ENCODE peak calls at places on chromosomes 3 and 15, in six cellular contexts. B is GM12891; M is activated T-helper 1 cell treated with anti-CD3 and anti-CD28 coated beads, Interleukin-2, amount 50 U/mL, for 16 hours; E is kidney; I is mammary epithelial cell; O is substantia nigra. R is an unnamed sample.

GRCh38 chr15:32993285-32993684 is 201.2 kb downstream of the FMN1 start:
- DNase-seq in M (no peak), B (no peak), I (no peak), O (no peak), E (no peak), R (no peak)

GRCh38 chr15:96160269-96160668 is 170.2 kb upstream of the NR2F2 start:
- DNase-seq in M (no peak), B (no peak), O (no peak), E (peak), I (no peak), R (no peak)

GRCh38 chr3:46987485-46988401 is 8.3 kb downstream of the NBEAL2 start:
- DNase-seq in I (peak), O (no peak), M (peak), E (peak), B (peak), R (peak)

GRCh38 chr3:45124379-45124778 is 21.8 kb downstream of the CDCP1 start:
- DNase-seq in I (peak), M (no peak), B (no peak), O (no peak), E (no peak), R (peak)

GRCh38 chr3:149575213-149575961 is 82.4 kb downstream of the WWTR1 start:
- DNase-seq in E (no peak), B (no peak), O (no peak), M (no peak), I (peak), R (no peak)

GRCh38 chr3:109927161-109927560 is 589.8 kb upstream of the DPPA4 start:
- DNase-seq in O (no peak), I (peak), B (no peak), E (no peak), M (no peak), R (no peak)

GRCh38 chr15:70064441-70064840 is 33.3 kb downstream of the TLE3 start:
- DNase-seq in I (no peak), E (no peak), M (no peak), O (no peak), B (no peak), R (no peak)

GRCh38 chr3:172749201-172749965 is 1.1 kb upstream of the ECT2 start:
- DNase-seq in O (no peak), M (no peak), E (no peak), B (no peak), I (peak), R (no peak)

GRCh38 chr3:55440406-55440708 is 46.7 kb downstream of the WNT5A start:
- DNase-seq in M (no peak), B (no peak), I (no peak), E (no peak), O (no peak), R (no peak)